ENCODE peak calls at places on chromosomes 7 and 10, in four cellular contexts. D, U, L and T are unnamed samples.

GRCh38 chr10:75639726-75640125 is 208.3 kb downstream of the LRMDA start:
- DNase-seq in D (no peak), L (no peak), U (no peak), T (no peak)

GRCh38 chr10:106982248-106982647 is 182.3 kb downstream of the SORCS1 start:
- DNase-seq in D (no peak), L (no peak), U (no peak), T (no peak)

GRCh38 chr10:114179747-114180146 is 594 bp downstream of the TDRD1 start:
- DNase-seq in L (no peak), U (no peak), D (no peak), T (no peak)

GRCh38 chr10:59175538-59176240 is 754 bp upstream of the PHYHIPL start:
- DNase-seq in U (peak), D (no peak), L (no peak), T (no peak)

GRCh38 chr7:121313220-121313792 is 15.5 kb upstream of the WNT16 start:
- DNase-seq in L (no peak), U (no peak), D (peak), T (no peak)

GRCh38 chr10:91349381-91349780 is 60.8 kb upstream of the HECTD2 start:
- DNase-seq in L (no peak), U (peak), D (no peak), T (peak)

GRCh38 chr7:71385362-71385761 is 253.4 kb downstream of the GALNT17 start:
- DNase-seq in U (no peak), D (no peak), L (no peak), T (no peak)

GRCh38 chr10:126749030-126749655 is 78.7 kb upstream of the C10orf90 start:
- DNase-seq in L (peak), U (peak), D (peak), T (peak)

GRCh38 chr10:69413221-69413865 is 3.4 kb downstream of the TACR2 start:
- DNase-seq in U (peak), L (peak), D (no peak), T (peak)

GRCh38 chr10:126561499-126562208 is 108.8 kb downstream of the C10orf90 start:
- DNase-seq in U (peak), L (no peak), D (no peak), T (peak)

GRCh38 chr7:116738378-116738777 is 66.4 kb downstream of the MET start:
- DNase-seq in U (no peak), D (no peak), L (no peak), T (no peak)

GRCh38 chr7:100022621-100023020 is 7.2 kb downstream of the ZKSCAN1 start:
- DNase-seq in U (no peak), D (peak), L (peak), T (no peak)
- H3K27ac ChIP-seq in U (no peak), D (peak), L (peak), T (no peak)

GRCh38 chr10:6162589-6163356 is 40.0 kb upstream of the PFKFB3 start:
- DNase-seq in L (peak), U (no peak), D (peak), T (no peak)
- H3K27ac ChIP-seq in L (peak), U (peak), D (peak), T (peak)

GRCh38 chr10:116659049-116659670 is 38.4 kb downstream of the PNLIPRP2 start:
- DNase-seq in L (peak), U (no peak), D (no peak), T (no peak)
- H3K27ac ChIP-seq in L (no peak), U (no peak), D (no peak), T (no peak)

DNA sequence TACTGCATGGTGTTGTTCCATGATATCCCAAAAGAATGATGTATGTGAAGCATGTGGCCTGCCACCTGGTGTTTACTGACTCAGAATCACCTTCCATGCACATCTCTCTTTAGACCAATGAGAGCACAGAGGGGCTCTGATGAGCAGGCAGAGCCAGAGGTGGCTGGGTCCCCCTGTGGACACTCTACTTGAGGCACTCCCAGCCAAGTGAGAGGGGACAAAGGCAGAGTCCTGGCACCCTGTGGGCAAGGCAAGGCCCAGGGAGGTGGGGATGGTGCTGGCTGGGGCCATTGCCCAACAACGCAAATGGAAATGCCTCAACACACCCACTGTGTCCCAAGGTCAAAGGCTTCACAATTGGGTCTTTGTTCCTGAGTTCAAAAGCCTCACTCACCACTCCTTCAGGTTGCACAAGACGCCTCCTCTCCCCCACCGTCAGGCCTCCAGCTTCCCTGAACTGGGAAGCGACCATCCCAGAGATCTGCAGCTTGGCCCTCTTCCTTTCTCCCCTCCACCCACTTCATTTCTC is 164.6 kb downstream of the NEURL1 start:
- DNase-seq in U (no peak), D (peak), L (no peak), T (no peak)
- H3K27ac ChIP-seq in U (no peak), D (no peak), L (no peak), T (no peak)

GRCh38 chr10:52774600-52775106 is 2.1 kb upstream of the MBL2 start:
- DNase-seq in L (no peak), D (no peak), U (no peak), T (no peak)
- H3K27ac ChIP-seq in L (no peak), D (no peak), U (no peak), T (no peak)

GRCh38 chr10:89164080-89164479 is 43.0 kb downstream of the CH25H start:
- DNase-seq in L (no peak), U (no peak), D (no peak), T (no peak)
- H3K27ac ChIP-seq in L (no peak), U (no peak), D (no peak), T (no peak)

GRCh38 chr10:46547331-46547880 is 9.1 kb downstream of the GPRIN2 start:
- DNase-seq in L (peak), U (peak), D (peak), T (no peak)

GRCh38 chr10:46545861-46546590 is 10.4 kb downstream of the GPRIN2 start:
- DNase-seq in D (peak), L (peak), U (no peak), T (no peak)

GRCh38 chr10:46547881-46548780 is 8.3 kb downstream of the GPRIN2 start:
- DNase-seq in L (peak), U (peak), D (peak), T (no peak)

GRCh38 chr10:46544989-46545791 is 11.3 kb downstream of the GPRIN2 start:
- DNase-seq in L (peak), U (no peak), D (peak), T (no peak)

DNA sequence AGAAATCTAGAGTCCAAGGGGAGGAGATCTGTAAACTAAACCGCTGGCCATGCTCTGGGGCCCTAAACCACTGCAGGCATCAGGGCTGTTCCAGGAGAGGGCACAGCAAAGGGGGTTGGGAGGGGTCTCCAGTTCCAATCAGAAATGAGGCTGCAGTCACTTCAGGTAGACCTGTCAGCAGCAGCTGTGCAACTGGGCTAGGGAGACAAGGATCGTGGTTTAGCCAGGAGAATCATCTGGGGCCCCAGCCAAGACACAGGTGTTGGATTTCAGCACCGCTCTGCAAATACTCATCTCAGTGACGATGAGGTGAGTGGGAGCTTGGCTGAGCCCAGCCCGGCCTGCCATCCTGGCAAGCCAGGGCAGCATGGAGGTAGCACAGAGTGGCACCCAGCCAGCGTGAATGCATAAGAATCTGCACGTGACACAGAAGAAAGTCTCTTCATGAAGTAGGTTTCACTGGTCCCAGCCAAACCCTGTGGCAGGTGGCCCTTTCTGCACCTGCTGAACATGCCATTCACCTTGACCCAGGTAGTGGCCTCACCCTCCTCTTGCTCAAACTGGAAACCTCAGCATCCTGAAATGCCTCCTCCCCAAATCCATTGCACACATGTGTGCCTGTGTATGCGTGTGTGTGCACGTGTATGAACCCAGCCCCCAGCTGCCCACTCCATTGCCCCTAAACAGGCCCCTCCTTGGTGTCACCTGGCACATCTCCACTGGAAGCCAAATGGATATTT is 9.7 kb downstream of the GPRIN2 start:
- DNase-seq in L (peak), D (peak), U (peak), T (no peak)
- H3K27ac ChIP-seq in L (no peak), D (no peak), U (no peak), T (no peak)

DNA sequence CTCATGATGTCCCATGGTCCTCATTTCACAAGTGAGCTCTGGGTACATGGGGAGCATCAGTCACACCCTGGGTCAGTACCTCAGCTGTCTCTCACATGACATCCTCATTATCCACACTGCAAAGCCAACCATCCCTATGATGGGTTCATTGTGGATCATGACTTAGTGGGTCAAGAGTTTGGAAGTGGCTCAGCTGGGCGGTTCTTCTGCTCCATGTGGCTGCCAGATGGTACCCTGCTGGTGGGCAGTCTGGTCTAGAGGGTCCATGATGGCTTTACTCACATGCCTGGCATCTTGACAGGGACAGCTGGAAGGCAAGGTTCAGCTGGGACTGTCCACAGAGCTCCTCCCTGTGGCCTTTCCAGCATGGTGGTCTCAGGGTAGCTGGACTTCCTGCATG is 19.1 kb upstream of the PSMG3 start:
- DNase-seq in D (no peak), L (no peak), U (no peak), T (no peak)
- H3K27ac ChIP-seq in D (no peak), L (no peak), U (no peak), T (no peak)

GRCh38 chr10:95767884-95768556 is 12.1 kb downstream of the ENTPD1 start:
- DNase-seq in D (no peak), U (no peak), L (no peak), T (no peak)
- H3K27ac ChIP-seq in D (no peak), U (no peak), L (no peak), T (no peak)

GRCh38 chr7:95527033-95527775 is 41.5 kb downstream of the ASB4 start:
- DNase-seq in L (peak), U (peak), D (peak), T (peak)

GRCh38 chr7:95525503-95525902 is 39.8 kb downstream of the ASB4 start:
- DNase-seq in U (no peak), L (no peak), D (no peak), T (no peak)

GRCh38 chr7:95529701-95530100 is 44.0 kb downstream of the ASB4 start:
- DNase-seq in D (no peak), U (no peak), L (no peak), T (no peak)

GRCh38 chr7:95527776-95528250 is 42.1 kb downstream of the ASB4 start:
- DNase-seq in U (no peak), L (no peak), D (no peak), T (no peak)

GRCh38 chr7:95526128-95526738 is 40.5 kb downstream of the ASB4 start:
- DNase-seq in D (no peak), U (peak), L (no peak), T (no peak)
- H3K27ac ChIP-seq in D (no peak), U (peak), L (no peak), T (peak)